ENCODE peak calls at places on chromosomes 5 and 9, in nine cellular contexts. N, G, C, X, Y, K, U, D and L are unnamed samples.

GRCh38 chr9:91198405-91198804 is 163.3 kb downstream of the AUH start:
- ATAC-seq in N (no peak), G (no peak), C (no peak), X (no peak), Y (no peak), K (no peak), U (no peak), D (no peak), L (no peak)

GRCh38 chr5:143828710-143829109 is 16.7 kb downstream of the HMHB1 start:
- ATAC-seq in N (no peak), G (no peak), C (no peak), X (no peak), Y (no peak), K (no peak), U (peak), D (no peak), L (no peak)

GRCh38 chr9:33157960-33158359 is 9.2 kb downstream of the B4GALT1 start:
- ATAC-seq in N (no peak), G (no peak), C (no peak), X (no peak), Y (no peak), K (no peak), U (no peak), D (no peak), L (no peak)

GRCh38 chr5:77663081-77663863 is 24.8 kb upstream of the OTP start:
- ATAC-seq in N (peak), G (no peak), C (no peak), X (no peak), Y (no peak), K (peak), U (no peak), D (no peak), L (no peak)

GRCh38 chr5:74578356-74579044 is 62.0 kb downstream of the ENC1 start:
- ATAC-seq in N (no peak), G (no peak), C (no peak), X (no peak), Y (no peak), K (no peak), U (peak), D (no peak), L (no peak)

GRCh38 chr9:30476826-30477225 is 1907.6 kb upstream of the ACO1 start:
- ATAC-seq in N (no peak), G (no peak), C (no peak), X (no peak), Y (no peak), K (no peak), U (no peak), D (no peak), L (no peak)

GRCh38 chr5:59360130-59360555 is 533.4 kb downstream of the PDE4D start:
- ATAC-seq in N (peak), G (no peak), C (no peak), X (no peak), Y (no peak), K (peak), U (peak), D (no peak), L (no peak)

GRCh38 chr9:134391319-134392231 is 65.3 kb downstream of the RXRA start:
- ATAC-seq in N (no peak), G (no peak), C (no peak), X (no peak), Y (peak), K (no peak), U (peak), D (no peak), L (no peak)

GRCh38 chr5:8585230-8586018 is 716.5 kb downstream of the MTRR start:
- ATAC-seq in N (no peak), G (no peak), C (no peak), X (no peak), Y (no peak), K (no peak), U (no peak), D (no peak), L (no peak)

GRCh38 chr5:54646285-54647101 is 128.9 kb downstream of the SNX18 start:
- ATAC-seq in N (peak), G (peak), C (peak), X (peak), Y (peak), K (peak), U (peak), D (peak), L (peak)

GRCh38 chr5:173907686-173908371 is 19.7 kb downstream of the CPEB4 start:
- ATAC-seq in N (peak), G (peak), C (peak), X (no peak), Y (peak), K (peak), U (no peak), D (no peak), L (no peak)